ENCODE peak calls at places on chromosomes 2 and 18, in ten cellular contexts. V, X, M, W, G, A, S, H, F and O are unnamed samples.

GRCh38 chr18:22171839-22172582 is 2.6 kb downstream of the GATA6 start:
- DNase-seq in V (peak), X (no peak), M (no peak), W (no peak), G (no peak), A (no peak), S (peak), H (no peak), F (no peak), O (no peak)

GRCh38 chr2:98445167-98445522 is 487 bp downstream of the INPP4A start:
- DNase-seq in V (peak), X (no peak), M (peak), W (no peak), G (peak), A (no peak), S (no peak), H (no peak), F (no peak), O (peak)

GRCh38 chr2:217471329-217471728 is 531.5 kb downstream of the TNS1 start:
- DNase-seq in V (peak), X (no peak), M (peak), W (no peak), G (no peak), A (peak), S (no peak), H (no peak), F (no peak), O (no peak)

GRCh38 chr2:236366406-236366805 is 102.2 kb upstream of the ASB18 start:
- DNase-seq in V (no peak), X (no peak), M (peak), W (no peak), G (no peak), A (no peak), S (no peak), H (no peak), F (no peak), O (no peak)

GRCh38 chr18:22499421-22499820 is 81.7 kb upstream of the CTAGE1 start:
- DNase-seq in V (no peak), X (no peak), M (no peak), W (no peak), G (no peak), A (peak), S (no peak), H (no peak), F (no peak), O (no peak)

GRCh38 chr2:113178069-113178468 is 4.3 kb downstream of the PSD4 start:
- DNase-seq in V (no peak), X (no peak), M (no peak), W (no peak), G (no peak), A (no peak), S (no peak), H (no peak), F (no peak), O (no peak)

GRCh38 chr2:136362676-136363390 is 244.9 kb upstream of the CXCR4 start:
- DNase-seq in V (no peak), X (no peak), M (peak), W (no peak), G (no peak), A (no peak), S (no peak), H (no peak), F (no peak), O (no peak)

GRCh38 chr2:174247474-174248186 is 702 bp downstream of the OLA1 start:
- DNase-seq in V (peak), X (no peak), M (peak), W (no peak), G (peak), A (peak), S (no peak), H (no peak), F (peak), O (peak)

GRCh38 chr2:176173679-176174381 is 14.6 kb upstream of the HOXD1 start:
- DNase-seq in V (no peak), X (no peak), M (peak), W (no peak), G (no peak), A (no peak), S (no peak), H (no peak), F (no peak), O (no peak)

GRCh38 chr2:20049631-20050030 is 1.8 kb downstream of the LAPTM4A start:
- DNase-seq in V (peak), X (no peak), M (peak), W (no peak), G (peak), A (no peak), S (peak), H (peak), F (no peak), O (no peak)

GRCh38 chr2:30681022-30681421 is 126.2 kb downstream of the CAPN13 start:
- DNase-seq in V (no peak), X (no peak), M (no peak), W (no peak), G (no peak), A (no peak), S (no peak), H (no peak), F (no peak), O (no peak)

GRCh38 chr2:237075749-237076599 is 9.7 kb upstream of the COPS8 start:
- DNase-seq in V (no peak), X (no peak), M (no peak), W (peak), G (no peak), A (peak), S (no peak), H (no peak), F (peak), O (no peak)

GRCh38 chr2:118123561-118124232 is 35.4 kb downstream of the INSIG2 start:
- DNase-seq in V (peak), X (no peak), M (peak), W (peak), G (no peak), A (peak), S (no peak), H (no peak), F (peak), O (peak)

GRCh38 chr18:56702946-56703345 is 51.8 kb downstream of the WDR7 start:
- DNase-seq in V (peak), X (no peak), M (peak), W (peak), G (peak), A (peak), S (peak), H (peak), F (peak), O (peak)

GRCh38 chr2:198957183-198957582 is 500.6 kb downstream of the SATB2 start:
- DNase-seq in V (peak), X (no peak), M (peak), W (no peak), G (no peak), A (no peak), S (no peak), H (no peak), F (no peak), O (no peak)

GRCh38 chr2:190513877-190514276 is 20.6 kb downstream of the NEMP2 start:
- DNase-seq in V (no peak), X (no peak), M (no peak), W (no peak), G (no peak), A (no peak), S (no peak), H (no peak), F (no peak), O (no peak)

GRCh38 chr2:236663671-236664101 is 94.1 kb downstream of the ACKR3 start:
- DNase-seq in V (peak), X (no peak), M (peak), W (no peak), G (no peak), A (no peak), S (no peak), H (no peak), F (no peak), O (no peak)

GRCh38 chr18:23077493-23078256 is 57.6 kb upstream of the CABLES1 start:
- DNase-seq in V (no peak), X (no peak), M (no peak), W (peak), G (peak), A (peak), S (no peak), H (no peak), F (peak), O (peak)

GRCh38 chr18:35409921-35410320 is 32.8 kb upstream of the ZNF396 start:
- DNase-seq in V (peak), X (no peak), M (no peak), W (no peak), G (no peak), A (peak), S (no peak), H (no peak), F (no peak), O (no peak)

GRCh38 chr18:41871229-41872000 is 83.6 kb upstream of the PIK3C3 start:
- DNase-seq in V (peak), X (no peak), M (no peak), W (no peak), G (no peak), A (peak), S (no peak), H (no peak), F (no peak), O (no peak)

GRCh38 chr2:231711677-231712461 is 3.5 kb downstream of the PTMA start:
- DNase-seq in V (no peak), X (no peak), M (no peak), W (no peak), G (peak), A (no peak), S (no peak), H (no peak), F (no peak), O (peak)

GRCh38 chr2:25481381-25482310 is 139.9 kb upstream of the DNMT3A start:
- DNase-seq in V (peak), X (no peak), M (peak), W (no peak), G (no peak), A (no peak), S (no peak), H (no peak), F (no peak), O (peak)

GRCh38 chr2:172865422-172865821 is 129.8 kb downstream of the RAPGEF4 start:
- DNase-seq in V (peak), X (no peak), M (no peak), W (no peak), G (no peak), A (peak), S (no peak), H (no peak), F (no peak), O (no peak)

GRCh38 chr2:65654496-65654895 is 222.1 kb upstream of the SPRED2 start:
- DNase-seq in V (no peak), X (no peak), M (no peak), W (no peak), G (no peak), A (no peak), S (no peak), H (no peak), F (no peak), O (no peak)

GRCh38 chr2:142542431-142542910 is 335.0 kb upstream of the KYNU start:
- DNase-seq in V (no peak), X (no peak), M (no peak), W (no peak), G (no peak), A (no peak), S (no peak), H (no peak), F (no peak), O (no peak)

GRCh38 chr2:133954636-133955035 is 299.2 kb upstream of the MGAT5 start:
- DNase-seq in V (no peak), X (no peak), M (no peak), W (no peak), G (no peak), A (no peak), S (no peak), H (no peak), F (no peak), O (no peak)

GRCh38 chr2:24394998-24395397 is 34.7 kb upstream of the ITSN2 start:
- DNase-seq in V (no peak), X (no peak), M (no peak), W (no peak), G (no peak), A (no peak), S (no peak), H (no peak), F (no peak), O (no peak)

GRCh38 chr2:19669126-19669525 is 232.7 kb downstream of the TTC32 start:
- DNase-seq in V (no peak), X (no peak), M (no peak), W (no peak), G (no peak), A (no peak), S (no peak), H (no peak), F (no peak), O (no peak)

GRCh38 chr2:121705958-121706357 is 30.7 kb downstream of the NIFK start:
- DNase-seq in V (no peak), X (no peak), M (no peak), W (no peak), G (no peak), A (no peak), S (no peak), H (no peak), F (peak), O (no peak)

GRCh38 chr2:55957142-55957541 is 33.6 kb upstream of the EFEMP1 start:
- DNase-seq in V (no peak), X (no peak), M (peak), W (no peak), G (no peak), A (no peak), S (no peak), H (no peak), F (no peak), O (no peak)

GRCh38 chr18:51135361-51135760 is 62.1 kb downstream of the MEX3C start:
- DNase-seq in V (peak), X (no peak), M (peak), W (no peak), G (no peak), A (peak), S (no peak), H (no peak), F (no peak), O (peak)

GRCh38 chr2:216354236-216354788 is 18.0 kb downstream of the MARCHF4 start:
- DNase-seq in V (peak), X (no peak), M (peak), W (no peak), G (no peak), A (no peak), S (no peak), H (no peak), F (no peak), O (no peak)

GRCh38 chr18:36695806-36696205 is 133.0 kb downstream of the TPGS2 start:
- DNase-seq in V (no peak), X (no peak), M (no peak), W (no peak), G (no peak), A (no peak), S (no peak), H (no peak), F (no peak), O (no peak)

GRCh38 chr2:180385601-180386201 is 378.6 kb upstream of the CWC22 start:
- DNase-seq in V (peak), X (no peak), M (peak), W (no peak), G (no peak), A (peak), S (no peak), H (no peak), F (no peak), O (peak)

GRCh38 chr2:237305579-237305978 is 108.4 kb downstream of the COL6A3 start:
- DNase-seq in V (peak), X (no peak), M (no peak), W (no peak), G (no peak), A (no peak), S (no peak), H (no peak), F (no peak), O (no peak)

GRCh38 chr18:50045126-50045525 is 149.8 kb downstream of the MYO5B start:
- DNase-seq in V (no peak), X (no peak), M (no peak), W (no peak), G (no peak), A (no peak), S (no peak), H (no peak), F (no peak), O (peak)

GRCh38 chr2:109318150-109318948 is 189.3 kb downstream of the SH3RF3 start:
- DNase-seq in V (peak), X (no peak), M (peak), W (no peak), G (no peak), A (no peak), S (peak), H (peak), F (peak), O (peak)
- H2AFZ ChIP-seq in V (peak), X (no peak), M (no peak), W (no peak), G (no peak), A (no peak), S (no peak), H (peak), F (no peak), O (no peak)

GRCh38 chr2:120526997-120527945 is 181.3 kb downstream of the INHBB start:
- DNase-seq in V (no peak), X (no peak), M (no peak), W (no peak), G (no peak), A (no peak), S (no peak), H (no peak), F (no peak), O (no peak)

GRCh38 chr2:120526047-120526562 is 180.2 kb downstream of the INHBB start:
- DNase-seq in V (no peak), X (no peak), M (no peak), W (no peak), G (no peak), A (no peak), S (peak), H (no peak), F (no peak), O (no peak)

GRCh38 chr2:120524174-120524573 is 178.2 kb downstream of the INHBB start:
- DNase-seq in V (no peak), X (no peak), M (no peak), W (no peak), G (no peak), A (no peak), S (no peak), H (no peak), F (no peak), O (no peak)

GRCh38 chr2:120523766-120524165 is 177.8 kb downstream of the INHBB start:
- DNase-seq in V (no peak), X (no peak), M (no peak), W (no peak), G (no peak), A (no peak), S (no peak), H (no peak), F (no peak), O (no peak)

DNA sequence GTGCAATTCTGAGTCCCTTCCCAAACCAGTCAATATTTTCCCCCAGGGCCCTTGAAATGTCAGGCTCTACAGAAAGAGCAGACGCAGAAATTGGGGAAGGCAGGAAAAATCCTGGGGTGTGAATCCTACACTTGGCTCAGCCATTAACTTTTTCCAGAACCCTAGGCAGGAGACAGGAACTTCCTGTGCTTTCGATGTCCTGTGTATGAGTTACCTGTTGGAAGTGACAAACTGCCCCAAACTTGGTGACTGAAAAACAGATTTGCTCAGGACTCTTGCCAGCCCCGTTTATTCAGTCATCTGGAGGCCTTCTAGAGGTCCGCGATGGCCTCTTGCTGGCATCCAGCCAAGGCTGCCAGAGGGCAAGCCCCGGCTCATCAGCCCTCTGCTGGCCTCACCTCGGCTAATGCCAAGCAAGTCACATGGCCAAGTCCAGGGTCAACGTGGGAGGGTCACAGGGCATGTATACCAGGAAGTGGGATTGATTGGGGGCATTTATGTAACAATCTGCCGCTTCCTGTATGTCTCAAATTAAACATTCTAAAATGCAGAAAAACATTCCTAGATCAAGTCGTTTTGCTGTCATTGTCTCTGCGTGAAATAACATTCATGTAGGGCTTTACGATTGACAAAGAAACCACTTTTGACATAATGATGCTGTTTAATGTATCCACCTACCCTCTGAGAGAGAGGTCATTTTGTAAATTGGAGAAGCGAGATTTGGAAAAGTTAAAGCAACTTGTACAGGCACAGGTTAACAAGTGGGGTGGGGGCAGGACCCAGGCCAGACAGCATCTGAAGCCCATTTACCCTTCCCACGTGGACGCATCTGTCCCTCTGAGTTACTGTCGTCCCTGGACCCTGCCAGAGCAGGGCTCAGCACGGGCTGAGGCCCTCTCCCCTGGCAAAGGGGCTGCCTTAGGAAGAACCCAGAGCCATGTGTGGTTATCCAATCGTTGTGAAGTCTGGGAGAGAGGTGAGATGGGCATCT is 179.4 kb downstream of the INHBB start:
- DNase-seq in V (no peak), X (no peak), M (no peak), W (peak), G (no peak), A (peak), S (no peak), H (no peak), F (peak), O (no peak)
- H2AFZ ChIP-seq in V (no peak), X (peak), M (no peak), W (no peak), G (no peak), A (no peak), S (no peak), H (no peak), F (no peak), O (no peak)

GRCh38 chr18:489244-490023 is 11.1 kb downstream of the COLEC12 start:
- DNase-seq in V (peak), X (no peak), M (peak), W (no peak), G (no peak), A (peak), S (no peak), H (no peak), F (no peak), O (peak)
- H2AFZ ChIP-seq in V (no peak), X (peak), M (no peak), W (no peak), G (no peak), A (no peak), S (no peak), H (no peak), F (no peak), O (no peak)

GRCh38 chr2:43612944-43613343 is 17.1 kb upstream of the THADA start:
- DNase-seq in V (no peak), X (no peak), M (no peak), W (no peak), G (no peak), A (no peak), S (no peak), H (no peak), F (peak), O (peak)

GRCh38 chr2:43610361-43610760 is 14.5 kb upstream of the THADA start:
- DNase-seq in V (no peak), X (no peak), M (no peak), W (no peak), G (no peak), A (no peak), S (no peak), H (no peak), F (no peak), O (no peak)

GRCh38 chr2:43616967-43617366 is 20.1 kb upstream of the PLEKHH2 start:
- DNase-seq in V (no peak), X (no peak), M (no peak), W (no peak), G (no peak), A (peak), S (no peak), H (no peak), F (no peak), O (no peak)

GRCh38 chr2:43609304-43609883 is 13.6 kb upstream of the THADA start:
- DNase-seq in V (peak), X (no peak), M (peak), W (peak), G (peak), A (peak), S (peak), H (peak), F (peak), O (peak)

DNA sequence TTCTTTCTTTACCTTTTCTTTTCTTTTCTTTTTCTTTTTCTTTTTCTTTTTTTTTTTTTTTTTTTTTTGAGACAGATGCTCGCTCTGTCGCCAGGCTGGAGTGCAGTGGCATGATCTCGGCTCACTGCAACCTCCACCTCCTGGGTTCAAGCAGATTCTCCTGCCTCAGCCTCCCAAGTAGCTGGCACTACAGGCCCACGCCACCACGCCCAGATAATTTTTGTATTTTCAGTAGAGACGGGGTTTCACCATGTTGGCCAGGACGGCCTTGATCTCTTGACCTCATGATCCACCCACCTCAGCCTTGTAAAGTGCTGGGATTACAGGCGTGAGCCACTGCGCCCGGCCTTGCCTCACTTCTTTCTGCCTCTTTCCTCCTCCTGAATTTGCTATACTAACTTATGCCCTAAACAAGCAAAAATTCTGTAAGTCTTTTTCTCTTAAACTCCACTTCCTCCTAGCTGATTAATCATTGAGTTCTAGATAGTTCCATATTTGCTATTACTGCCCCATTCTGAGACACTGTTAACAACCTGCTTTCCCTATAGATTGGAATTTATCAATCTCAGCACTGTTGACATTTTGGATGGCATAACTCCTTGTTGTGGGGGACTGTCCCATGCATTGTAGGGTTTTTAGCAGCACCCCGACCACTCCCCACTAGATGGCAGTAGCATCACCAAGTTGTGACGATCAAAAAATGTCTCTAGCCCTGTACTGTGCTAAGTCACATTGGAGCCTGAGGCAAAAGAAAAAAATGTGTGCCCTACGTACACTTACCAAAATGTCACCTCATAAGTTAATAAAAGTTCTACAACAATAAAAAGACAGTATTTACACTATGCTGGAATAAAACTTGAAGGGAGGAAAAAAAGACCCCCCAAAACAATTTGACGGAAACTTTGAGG is 16.4 kb upstream of the THADA start:
- DNase-seq in V (peak), X (no peak), M (peak), W (peak), G (peak), A (peak), S (peak), H (peak), F (peak), O (peak)
- H2AFZ ChIP-seq in V (no peak), X (peak), M (no peak), W (no peak), G (no peak), A (no peak), S (peak), H (peak), F (no peak), O (no peak)